ENCODE peak calls at places on chromosomes 5 and 9, in nine cellular contexts. One of them, this sample, is unnamed.

GRCh38 chr5:15105799-15106393 is 234.3 kb upstream of the ANKH start:
- DNase-seq in H9: peak
- DNase-seq in A549: peak
- DNase-seq in Daoy: peak
- DNase-seq in SIG-M5: no peak
- DNase-seq in neural progenitor cell: peak
- DNase-seq in stimulated activated CD4-positive, alpha-beta T cell treated with anti-CD3 and anti-CD28 coated beads, TNF-alpha, amount 100 ng/mL, for 48 hours: peak
- DNase-seq in endothelial cell of umbilical vein: peak
- DNase-seq in GM04503: peak
- DNase-seq in this sample: peak

GRCh38 chr9:134496413-134497282 is 145.0 kb upstream of the COL5A1 start:
- DNase-seq in endothelial cell of umbilical vein: no peak
- DNase-seq in GM04503: peak
- DNase-seq in H9: no peak
- DNase-seq in A549: no peak
- DNase-seq in SIG-M5: no peak
- DNase-seq in stimulated activated CD4-positive, alpha-beta T cell treated with anti-CD3 and anti-CD28 coated beads, TNF-alpha, amount 100 ng/mL, for 48 hours: no peak
- DNase-seq in neural progenitor cell: no peak
- DNase-seq in Daoy: peak
- DNase-seq in this sample: no peak

GRCh38 chr5:10303699-10304170 is 4.0 kb downstream of the CMBL start:
- DNase-seq in H9: no peak
- DNase-seq in GM04503: no peak
- DNase-seq in A549: no peak
- DNase-seq in endothelial cell of umbilical vein: no peak
- DNase-seq in Daoy: no peak
- DNase-seq in SIG-M5: no peak
- DNase-seq in stimulated activated CD4-positive, alpha-beta T cell treated with anti-CD3 and anti-CD28 coated beads, TNF-alpha, amount 100 ng/mL, for 48 hours: no peak
- DNase-seq in neural progenitor cell: no peak
- DNase-seq in this sample: no peak

GRCh38 chr5:151093476-151093889 is 12.6 kb upstream of the TNIP1 start:
- DNase-seq in neural progenitor cell: no peak
- DNase-seq in SIG-M5: peak
- DNase-seq in GM04503: peak
- DNase-seq in Daoy: peak
- DNase-seq in endothelial cell of umbilical vein: no peak
- DNase-seq in stimulated activated CD4-positive, alpha-beta T cell treated with anti-CD3 and anti-CD28 coated beads, TNF-alpha, amount 100 ng/mL, for 48 hours: no peak
- DNase-seq in H9: no peak
- DNase-seq in A549: no peak
- DNase-seq in this sample: peak

GRCh38 chr5:56910123-56910951 is 941 bp downstream of the SETD9 start:
- DNase-seq in neural progenitor cell: peak
- DNase-seq in Daoy: peak
- DNase-seq in A549: no peak
- DNase-seq in GM04503: no peak
- DNase-seq in stimulated activated CD4-positive, alpha-beta T cell treated with anti-CD3 and anti-CD28 coated beads, TNF-alpha, amount 100 ng/mL, for 48 hours: no peak
- DNase-seq in H9: no peak
- DNase-seq in SIG-M5: peak
- DNase-seq in endothelial cell of umbilical vein: no peak
- DNase-seq in this sample: peak

GRCh38 chr5:42636425-42636824 is 120.2 kb upstream of the CCDC152 start:
- DNase-seq in neural progenitor cell: peak
- DNase-seq in A549: no peak
- DNase-seq in endothelial cell of umbilical vein: no peak
- DNase-seq in stimulated activated CD4-positive, alpha-beta T cell treated with anti-CD3 and anti-CD28 coated beads, TNF-alpha, amount 100 ng/mL, for 48 hours: no peak
- DNase-seq in GM04503: no peak
- DNase-seq in Daoy: no peak
- DNase-seq in H9: no peak
- DNase-seq in SIG-M5: no peak
- DNase-seq in this sample: no peak

GRCh38 chr5:157612071-157612476 is 36.5 kb upstream of the ADAM19 start:
- DNase-seq in GM04503: no peak
- DNase-seq in H9: no peak
- DNase-seq in Daoy: no peak
- DNase-seq in SIG-M5: no peak
- DNase-seq in neural progenitor cell: no peak
- DNase-seq in stimulated activated CD4-positive, alpha-beta T cell treated with anti-CD3 and anti-CD28 coated beads, TNF-alpha, amount 100 ng/mL, for 48 hours: no peak
- DNase-seq in A549: no peak
- DNase-seq in endothelial cell of umbilical vein: no peak
- DNase-seq in this sample: no peak

GRCh38 chr9:98101868-98102273 is 17.2 kb downstream of the TRIM14 start:
- DNase-seq in endothelial cell of umbilical vein: no peak
- DNase-seq in GM04503: no peak
- DNase-seq in H9: peak
- DNase-seq in A549: no peak
- DNase-seq in Daoy: no peak
- DNase-seq in neural progenitor cell: peak
- DNase-seq in SIG-M5: no peak
- DNase-seq in stimulated activated CD4-positive, alpha-beta T cell treated with anti-CD3 and anti-CD28 coated beads, TNF-alpha, amount 100 ng/mL, for 48 hours: peak
- DNase-seq in this sample: no peak

GRCh38 chr9:18012170-18012569 is 433.3 kb downstream of the SH3GL2 start:
- DNase-seq in GM04503: no peak
- DNase-seq in stimulated activated CD4-positive, alpha-beta T cell treated with anti-CD3 and anti-CD28 coated beads, TNF-alpha, amount 100 ng/mL, for 48 hours: no peak
- DNase-seq in neural progenitor cell: no peak
- DNase-seq in A549: no peak
- DNase-seq in endothelial cell of umbilical vein: no peak
- DNase-seq in Daoy: no peak
- DNase-seq in SIG-M5: no peak
- DNase-seq in H9: no peak
- DNase-seq in this sample: no peak

GRCh38 chr5:180120221-180121101 is 48.9 kb upstream of the RNF130 start:
- DNase-seq in SIG-M5: no peak
- DNase-seq in stimulated activated CD4-positive, alpha-beta T cell treated with anti-CD3 and anti-CD28 coated beads, TNF-alpha, amount 100 ng/mL, for 48 hours: no peak
- DNase-seq in GM04503: no peak
- DNase-seq in endothelial cell of umbilical vein: no peak
- DNase-seq in H9: peak
- DNase-seq in neural progenitor cell: no peak
- DNase-seq in Daoy: peak
- DNase-seq in A549: no peak
- DNase-seq in this sample: no peak

GRCh38 chr5:40682431-40683017 is 2.8 kb downstream of the PTGER4 start:
- DNase-seq in endothelial cell of umbilical vein: peak
- DNase-seq in Daoy: no peak
- DNase-seq in GM04503: no peak
- DNase-seq in H9: no peak
- DNase-seq in stimulated activated CD4-positive, alpha-beta T cell treated with anti-CD3 and anti-CD28 coated beads, TNF-alpha, amount 100 ng/mL, for 48 hours: no peak
- DNase-seq in A549: no peak
- DNase-seq in SIG-M5: no peak
- DNase-seq in neural progenitor cell: no peak
- DNase-seq in this sample: no peak

GRCh38 chr9:114098021-114098659 is 952 bp downstream of the KIF12 start:
- DNase-seq in SIG-M5: no peak
- DNase-seq in endothelial cell of umbilical vein: no peak
- DNase-seq in A549: peak
- DNase-seq in neural progenitor cell: peak
- DNase-seq in stimulated activated CD4-positive, alpha-beta T cell treated with anti-CD3 and anti-CD28 coated beads, TNF-alpha, amount 100 ng/mL, for 48 hours: no peak
- DNase-seq in Daoy: peak
- DNase-seq in GM04503: no peak
- DNase-seq in H9: peak
- DNase-seq in this sample: peak

GRCh38 chr9:122356627-122357026 is 14.2 kb upstream of the PTGS1 start:
- DNase-seq in H9: peak
- DNase-seq in Daoy: no peak
- DNase-seq in neural progenitor cell: peak
- DNase-seq in GM04503: no peak
- DNase-seq in SIG-M5: no peak
- DNase-seq in endothelial cell of umbilical vein: no peak
- DNase-seq in A549: peak
- DNase-seq in stimulated activated CD4-positive, alpha-beta T cell treated with anti-CD3 and anti-CD28 coated beads, TNF-alpha, amount 100 ng/mL, for 48 hours: no peak
- DNase-seq in this sample: no peak

GRCh38 chr9:121962421-121962820 is 130.7 kb downstream of the TTLL11 start:
- DNase-seq in SIG-M5: no peak
- DNase-seq in endothelial cell of umbilical vein: no peak
- DNase-seq in GM04503: no peak
- DNase-seq in stimulated activated CD4-positive, alpha-beta T cell treated with anti-CD3 and anti-CD28 coated beads, TNF-alpha, amount 100 ng/mL, for 48 hours: no peak
- DNase-seq in H9: no peak
- DNase-seq in Daoy: no peak
- DNase-seq in neural progenitor cell: no peak
- DNase-seq in A549: no peak
- DNase-seq in this sample: no peak

GRCh38 chr9:110255417-110256141 is 728 bp downstream of the TXN start:
- DNase-seq in H9: peak
- DNase-seq in SIG-M5: no peak
- DNase-seq in GM04503: no peak
- DNase-seq in Daoy: peak
- DNase-seq in A549: no peak
- DNase-seq in neural progenitor cell: peak
- DNase-seq in stimulated activated CD4-positive, alpha-beta T cell treated with anti-CD3 and anti-CD28 coated beads, TNF-alpha, amount 100 ng/mL, for 48 hours: peak
- DNase-seq in endothelial cell of umbilical vein: peak
- DNase-seq in this sample: peak

GRCh38 chr9:33843312-33843950 is 26.5 kb downstream of the UBE2R2 start:
- DNase-seq in SIG-M5: no peak
- DNase-seq in A549: no peak
- DNase-seq in GM04503: no peak
- DNase-seq in stimulated activated CD4-positive, alpha-beta T cell treated with anti-CD3 and anti-CD28 coated beads, TNF-alpha, amount 100 ng/mL, for 48 hours: no peak
- DNase-seq in endothelial cell of umbilical vein: no peak
- DNase-seq in H9: no peak
- DNase-seq in neural progenitor cell: no peak
- DNase-seq in Daoy: no peak
- DNase-seq in this sample: no peak

GRCh38 chr5:31962321-31962720 is 211.8 kb downstream of the GOLPH3 start:
- DNase-seq in Daoy: no peak
- DNase-seq in neural progenitor cell: no peak
- DNase-seq in SIG-M5: no peak
- DNase-seq in GM04503: no peak
- DNase-seq in H9: no peak
- DNase-seq in endothelial cell of umbilical vein: no peak
- DNase-seq in stimulated activated CD4-positive, alpha-beta T cell treated with anti-CD3 and anti-CD28 coated beads, TNF-alpha, amount 100 ng/mL, for 48 hours: no peak
- DNase-seq in A549: no peak
- DNase-seq in this sample: no peak

GRCh38 chr9:76893395-76893932 is 12.4 kb downstream of the PRUNE2 start:
- DNase-seq in GM04503: no peak
- DNase-seq in A549: no peak
- DNase-seq in neural progenitor cell: no peak
- DNase-seq in endothelial cell of umbilical vein: no peak
- DNase-seq in stimulated activated CD4-positive, alpha-beta T cell treated with anti-CD3 and anti-CD28 coated beads, TNF-alpha, amount 100 ng/mL, for 48 hours: no peak
- DNase-seq in SIG-M5: no peak
- DNase-seq in H9: no peak
- DNase-seq in Daoy: no peak
- DNase-seq in this sample: no peak

GRCh38 chr5:158543539-158544387 is 556.0 kb downstream of the EBF1 start:
- DNase-seq in neural progenitor cell: no peak
- DNase-seq in A549: no peak
- DNase-seq in SIG-M5: no peak
- DNase-seq in H9: no peak
- DNase-seq in GM04503: peak
- DNase-seq in Daoy: peak
- DNase-seq in endothelial cell of umbilical vein: no peak
- DNase-seq in stimulated activated CD4-positive, alpha-beta T cell treated with anti-CD3 and anti-CD28 coated beads, TNF-alpha, amount 100 ng/mL, for 48 hours: no peak
- DNase-seq in this sample: no peak

GRCh38 chr5:178469975-178470692 is 120.1 kb downstream of the COL23A1 start:
- DNase-seq in stimulated activated CD4-positive, alpha-beta T cell treated with anti-CD3 and anti-CD28 coated beads, TNF-alpha, amount 100 ng/mL, for 48 hours: no peak
- DNase-seq in endothelial cell of umbilical vein: no peak
- DNase-seq in Daoy: no peak
- DNase-seq in H9: no peak
- DNase-seq in neural progenitor cell: no peak
- DNase-seq in SIG-M5: no peak
- DNase-seq in GM04503: no peak
- DNase-seq in A549: no peak
- DNase-seq in this sample: no peak

GRCh38 chr5:131265318-131265803 is 1.5 kb downstream of the CDC42SE2 start:
- DNase-seq in Daoy: peak
- DNase-seq in endothelial cell of umbilical vein: peak
- DNase-seq in SIG-M5: peak
- DNase-seq in H9: no peak
- DNase-seq in A549: peak
- DNase-seq in GM04503: no peak
- DNase-seq in neural progenitor cell: no peak
- DNase-seq in stimulated activated CD4-positive, alpha-beta T cell treated with anti-CD3 and anti-CD28 coated beads, TNF-alpha, amount 100 ng/mL, for 48 hours: no peak
- DNase-seq in this sample: peak

GRCh38 chr5:38695021-38695961 is 138.8 kb upstream of the LIFR start:
- DNase-seq in Daoy: no peak
- DNase-seq in stimulated activated CD4-positive, alpha-beta T cell treated with anti-CD3 and anti-CD28 coated beads, TNF-alpha, amount 100 ng/mL, for 48 hours: no peak
- DNase-seq in SIG-M5: no peak
- DNase-seq in GM04503: no peak
- DNase-seq in endothelial cell of umbilical vein: no peak
- DNase-seq in neural progenitor cell: peak
- DNase-seq in A549: no peak
- DNase-seq in H9: no peak
- DNase-seq in this sample: no peak

GRCh38 chr5:109374625-109375024 is 35.1 kb downstream of the PJA2 start:
- DNase-seq in SIG-M5: no peak
- DNase-seq in endothelial cell of umbilical vein: no peak
- DNase-seq in stimulated activated CD4-positive, alpha-beta T cell treated with anti-CD3 and anti-CD28 coated beads, TNF-alpha, amount 100 ng/mL, for 48 hours: no peak
- DNase-seq in GM04503: no peak
- DNase-seq in H9: no peak
- DNase-seq in Daoy: no peak
- DNase-seq in A549: no peak
- DNase-seq in neural progenitor cell: no peak
- DNase-seq in this sample: no peak

GRCh38 chr9:133604214-133604613 is 5.0 kb downstream of the FAM163B start:
- DNase-seq in A549: no peak
- DNase-seq in SIG-M5: no peak
- DNase-seq in stimulated activated CD4-positive, alpha-beta T cell treated with anti-CD3 and anti-CD28 coated beads, TNF-alpha, amount 100 ng/mL, for 48 hours: no peak
- DNase-seq in neural progenitor cell: no peak
- DNase-seq in H9: no peak
- DNase-seq in GM04503: no peak
- DNase-seq in Daoy: peak
- DNase-seq in endothelial cell of umbilical vein: no peak
- DNase-seq in this sample: no peak

GRCh38 chr5:11385901-11386293 is 518.3 kb downstream of the CTNND2 start:
- DNase-seq in A549: no peak
- DNase-seq in neural progenitor cell: peak
- DNase-seq in endothelial cell of umbilical vein: no peak
- DNase-seq in GM04503: no peak
- DNase-seq in Daoy: no peak
- DNase-seq in SIG-M5: no peak
- DNase-seq in stimulated activated CD4-positive, alpha-beta T cell treated with anti-CD3 and anti-CD28 coated beads, TNF-alpha, amount 100 ng/mL, for 48 hours: no peak
- DNase-seq in H9: peak
- DNase-seq in this sample: no peak

This sample was measured in Calu3.